ENCODE peak calls at places on chromosomes 12 and 14, in eight cellular contexts. K, L, P, M, W, T, A and H are unnamed samples.

GRCh38 chr12:53481957-53482586 is 17.2 kb downstream of the MAP3K12 start:
- DNase-seq in A (no peak), K (peak; percentile 49), L (no peak), T (peak; percentile 60), M (peak; percentile 83), W (no peak), P (peak; percentile 63), H (no peak)

GRCh38 chr14:96309128-96309906 is 53.3 kb downstream of the BDKRB1 start:
- DNase-seq in K (peak; percentile 39), L (no peak), M (no peak), T (no peak), W (no peak), P (peak; percentile 13), A (no peak), H (no peak)

GRCh38 chr12:57340104-57340503 is 89.1 kb upstream of the STAC3 start:
- DNase-seq in M (peak; percentile 18), L (peak; percentile 25), P (peak; percentile 41), K (no peak), T (no peak), A (no peak), W (no peak), H (no peak)

GRCh38 chr14:104051092-104051813 is 34.2 kb upstream of the ASPG start:
- DNase-seq in A (no peak), P (no peak), M (no peak), W (no peak), K (no peak), T (no peak), L (no peak), H (no peak)

GRCh38 chr12:80861636-80862378 is 75.9 kb downstream of the LIN7A start:
- DNase-seq in L (no peak), W (no peak), T (no peak), K (no peak), M (no peak), P (no peak), A (no peak), H (no peak)

GRCh38 chr12:116217045-116217444 is 60.4 kb downstream of the MED13L start:
- DNase-seq in W (no peak), M (no peak), T (no peak), K (no peak), P (no peak), L (no peak), A (no peak), H (no peak)

GRCh38 chr12:45148619-45149018 is 67.3 kb upstream of the ANO6 start:
- DNase-seq in W (no peak), A (no peak), T (no peak), L (no peak), K (no peak), P (no peak), M (no peak), H (no peak)

GRCh38 chr14:91138511-91139359 is 24.9 kb downstream of the DGLUCY start:
- DNase-seq in L (peak; percentile 67), M (peak; percentile 80), P (peak; percentile 28), K (peak; percentile 40), A (no peak), W (no peak), T (no peak), H (no peak)

GRCh38 chr12:109131522-109132050 is 15.2 kb downstream of the ACACB start:
- DNase-seq in P (no peak), W (no peak), K (no peak), T (no peak), L (no peak), M (no peak), A (no peak), H (no peak)

GRCh38 chr14:67883717-67884116 is 64.1 kb downstream of the RAD51B start:
- DNase-seq in L (no peak), K (no peak), M (no peak), W (no peak), T (no peak), P (peak; percentile 18), A (no peak), H (no peak)

GRCh38 chr14:105927094-105927475 is 400.7 kb downstream of the TMEM121 start:
- DNase-seq in L (no peak), P (no peak), T (no peak), A (no peak), M (no peak), W (no peak), K (no peak), H (no peak)

GRCh38 chr12:54521291-54522062 is 23.9 kb downstream of the NCKAP1L start:
- DNase-seq in K (no peak), L (no peak), W (no peak), T (no peak), P (no peak), A (no peak), M (no peak), H (no peak)

GRCh38 chr12:126770188-126770587 is 1496.8 kb upstream of the TMEM132C start:
- DNase-seq in A (no peak), T (no peak), P (no peak), W (no peak), M (no peak), L (no peak), K (no peak), H (no peak)

GRCh38 chr12:7959278-7960063 is 23.5 kb upstream of the SLC2A3 start:
- DNase-seq in W (peak; percentile 70), L (peak; percentile 88), P (no peak), A (no peak), M (peak; percentile 97), T (no peak), K (peak; percentile 44), H (no peak)

GRCh38 chr12:77104792-77105191 is 39.4 kb upstream of the E2F7 start:
- DNase-seq in P (no peak), T (no peak), A (no peak), M (no peak), W (no peak), K (no peak), L (no peak), H (peak; percentile 39)

GRCh38 chr14:87811246-87811645 is 181.7 kb downstream of the GALC start:
- DNase-seq in T (no peak), A (no peak), W (no peak), L (no peak), P (no peak), M (no peak), K (no peak), H (no peak)

DNA sequence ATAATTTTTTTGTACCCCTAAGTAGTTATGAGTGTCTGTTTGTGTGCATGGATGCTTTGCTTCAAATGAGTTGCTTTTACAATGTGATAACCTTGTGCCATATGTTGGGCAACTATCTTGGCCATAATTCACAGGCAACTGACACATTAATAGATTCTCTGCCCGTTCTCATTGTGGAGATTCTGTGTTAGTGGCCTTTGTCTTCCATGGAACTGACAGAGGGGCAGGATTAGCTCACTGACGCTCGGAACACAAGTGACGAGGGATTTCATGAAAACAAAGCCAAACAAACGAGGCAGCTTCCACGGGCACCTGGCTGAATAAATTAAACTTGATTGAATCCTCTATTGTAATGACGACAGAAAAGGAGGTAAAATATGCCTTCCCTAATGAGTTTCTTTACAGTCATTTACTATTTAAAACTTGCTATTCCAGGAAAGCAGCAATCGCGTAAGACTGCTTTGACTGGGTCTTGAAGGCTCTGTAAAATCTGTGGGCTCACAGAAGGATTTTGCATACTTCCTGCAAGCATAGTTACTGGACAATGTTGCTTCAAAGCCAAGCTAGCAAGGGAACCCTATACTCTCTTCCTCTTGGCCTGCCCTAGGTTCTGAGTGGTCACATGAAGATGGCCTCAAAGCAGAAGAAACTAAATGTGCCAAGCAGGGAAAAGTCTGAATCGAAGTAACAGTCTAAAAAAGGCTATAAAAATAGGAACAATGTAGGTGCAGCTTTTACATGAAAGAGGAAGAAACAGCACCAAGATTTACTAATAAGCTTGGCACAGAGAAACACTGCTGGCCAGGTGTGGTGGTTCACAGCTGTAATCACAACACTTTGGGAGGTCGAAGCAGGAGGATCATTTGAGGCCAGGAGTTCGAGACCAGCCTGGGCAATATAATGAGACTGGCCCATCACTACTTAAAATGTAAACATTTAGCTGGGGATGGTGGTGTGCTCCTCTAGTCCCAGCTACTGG is 28.1 kb upstream of the SINHCAF start:
- DNase-seq in W (no peak), M (no peak), P (no peak), K (no peak), L (peak; percentile 47), T (no peak), A (no peak), H (no peak)
- TF ChIP-seq REST in W (no peak), M (no peak), P (no peak), K (no peak), L (no peak), T (no peak), A (no peak), H (no peak)

DNA sequence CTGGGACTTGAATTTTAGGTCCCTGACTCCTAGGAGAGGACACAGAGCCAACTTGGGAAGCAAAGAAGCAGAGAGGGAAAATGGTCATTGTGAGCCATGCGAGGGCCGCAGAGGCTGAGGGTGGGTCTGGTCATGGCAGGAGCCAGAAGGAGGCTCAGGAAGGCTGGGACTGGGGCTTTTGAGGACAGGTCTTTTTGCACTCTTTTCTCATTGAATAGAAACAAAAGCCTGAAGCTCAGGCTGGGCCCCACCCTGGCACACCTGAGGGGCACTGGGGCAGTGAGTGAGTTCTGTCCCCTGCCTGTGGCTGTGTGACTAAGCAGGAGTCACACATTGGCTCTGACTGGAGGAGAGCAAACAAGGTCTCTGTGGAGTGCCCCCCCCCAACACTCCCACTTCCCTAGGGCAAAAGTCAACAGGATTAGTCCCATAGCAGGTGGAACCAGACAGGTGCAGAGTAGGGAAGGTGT is 2.8 kb downstream of the KRT7 start:
- DNase-seq in L (no peak), M (no peak), W (no peak), A (no peak), T (peak; percentile 9), K (no peak), P (no peak), H (no peak)
- TF ChIP-seq REST in L (no peak), M (no peak), W (no peak), A (no peak), T (no peak), K (no peak), P (no peak), H (no peak)

DNA sequence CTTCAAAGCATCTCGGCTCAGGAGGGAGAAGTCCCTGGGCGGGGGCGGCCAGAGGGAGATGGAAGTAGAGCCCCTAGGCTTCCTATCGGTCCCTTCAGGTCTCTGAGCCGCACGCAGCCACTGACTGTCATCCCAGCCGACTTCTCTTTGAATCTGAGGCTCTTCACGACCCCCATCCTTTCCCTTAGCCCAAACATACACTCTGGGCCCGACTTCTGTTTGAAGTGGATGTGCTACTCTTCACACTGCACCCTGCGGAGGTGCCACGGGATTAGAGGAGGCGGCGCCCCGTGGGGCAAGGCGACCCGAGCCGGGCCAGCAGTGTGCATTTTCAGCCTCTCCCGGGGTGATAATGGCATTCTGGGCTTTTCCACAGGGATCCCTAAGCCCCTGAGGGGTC is 6.0 kb upstream of the DACT1 start:
- DNase-seq in K (no peak), W (no peak), P (no peak), A (no peak), L (no peak), M (no peak), T (no peak), H (no peak)
- TF ChIP-seq REST in K (no peak), W (no peak), P (no peak), A (no peak), L (no peak), M (no peak), T (no peak), H (no peak)

GRCh38 chr12:11830298-11830937 is 180.9 kb downstream of the ETV6 start:
- DNase-seq in W (peak; percentile 61), M (no peak), L (no peak), K (no peak), P (no peak), A (no peak), T (peak; percentile 21), H (no peak)
- TF ChIP-seq REST in W (no peak), M (no peak), L (no peak), K (no peak), P (no peak), A (no peak), T (no peak), H (no peak)